ENCODE peak calls at places on chromosomes 5 and 9, in ten cellular contexts. C is pancreas, J is type B pancreatic cell, M is transverse colon, S is PC-3, K is glutamatergic neuron, H is activated B cell treated with CpG ODN at 0.5 μM for 24 hours, O is cardiac fibroblast, W is colonic mucosa, U is AG09309. R is an unnamed sample.
A peak's percentile ranks its signal among the peaks of the same experiment; 100 is the strongest.

GRCh38 chr5:103375863-103376591 is 117.5 kb downstream of the MACIR start:
- DNase-seq in K (no peak), C (no peak), H (no peak), U (no peak), M (no peak), S (peak; percentile 31), J (no peak), O (no peak), W (no peak), R (no peak)

GRCh38 chr5:106680330-106680729 is 990.4 kb downstream of the EFNA5 start:
- DNase-seq in H (no peak), C (no peak), M (no peak), K (no peak), U (no peak), S (no peak), O (peak; percentile 7), W (no peak), J (no peak), R (peak; percentile 0)

GRCh38 chr9:89999534-90000370 is 394.9 kb downstream of the GADD45G start:
- DNase-seq in M (peak; percentile 86), K (no peak), W (peak; percentile 90), H (peak; percentile 37), S (peak; percentile 35), J (no peak), C (peak; percentile 84), U (no peak), O (peak; percentile 1), R (peak; percentile 55)

GRCh38 chr5:68217476-68217984 is 2.0 kb downstream of the PIK3R1 start:
- DNase-seq in C (no peak), J (no peak), H (no peak), O (peak; percentile 34), W (peak; percentile 48), M (no peak), K (no peak), S (no peak), U (no peak), R (peak; percentile 24)

GRCh38 chr9:35510745-35511428 is 21.0 kb downstream of the RUSC2 start:
- DNase-seq in S (peak; percentile 90), K (no peak), M (peak; percentile 59), J (no peak), C (peak; percentile 42), W (peak; percentile 77), O (peak; percentile 97), H (no peak), U (peak; percentile 98), R (peak; percentile 91)

GRCh38 chr5:111706345-111706744 is 50.6 kb downstream of the NREP start:
- DNase-seq in O (no peak), H (no peak), W (no peak), K (no peak), J (no peak), C (no peak), S (no peak), U (no peak), M (no peak), R (no peak)

GRCh38 chr5:172860520-172861443 is 26.7 kb downstream of the ERGIC1 start:
- DNase-seq in H (no peak), O (peak; percentile 85), M (peak; percentile 62), K (no peak), C (peak; percentile 74), W (peak; percentile 63), S (no peak), J (no peak), U (no peak), R (peak; percentile 96)

GRCh38 chr5:134525687-134526482 is 415 bp downstream of the JADE2 start:
- DNase-seq in J (peak; percentile 76), O (peak; percentile 79), W (peak; percentile 71), K (peak; percentile 76), U (no peak), S (peak; percentile 55), M (peak; percentile 76), H (peak; percentile 45), C (peak; percentile 81), R (peak; percentile 84)

GRCh38 chr5:32443145-32443540 is 1.4 kb downstream of the ZFR start:
- DNase-seq in W (no peak), C (no peak), H (no peak), M (no peak), J (no peak), S (peak; percentile 41), K (no peak), U (no peak), O (peak; percentile 51), R (peak; percentile 33)

GRCh38 chr5:59275537-59276276 is 617.8 kb downstream of the PDE4D start:
- DNase-seq in S (no peak), O (peak; percentile 50), M (peak; percentile 61), J (no peak), H (no peak), K (no peak), W (peak; percentile 72), U (no peak), C (no peak), R (peak; percentile 61)

GRCh38 chr9:132169672-132170392 is 8.0 kb downstream of the NTNG2 start:
- DNase-seq in J (no peak), C (peak; percentile 70), O (peak; percentile 57), S (peak; percentile 41), U (no peak), M (peak; percentile 36), W (peak; percentile 26), K (peak; percentile 77), H (peak; percentile 59), R (peak; percentile 60)

GRCh38 chr5:14879985-14880589 is 8.5 kb upstream of the ANKH start:
- DNase-seq in K (no peak), S (no peak), W (no peak), H (no peak), J (no peak), C (no peak), U (no peak), M (no peak), O (peak; percentile 65), R (peak; percentile 25)

GRCh38 chr5:76402251-76402879 is 720 bp upstream of the IQGAP2 start:
- DNase-seq in M (peak; percentile 69), C (peak; percentile 30), H (peak; percentile 31), S (no peak), K (peak; percentile 46), W (peak; percentile 53), O (no peak), J (no peak), U (no peak), R (peak; percentile 11)

DNA sequence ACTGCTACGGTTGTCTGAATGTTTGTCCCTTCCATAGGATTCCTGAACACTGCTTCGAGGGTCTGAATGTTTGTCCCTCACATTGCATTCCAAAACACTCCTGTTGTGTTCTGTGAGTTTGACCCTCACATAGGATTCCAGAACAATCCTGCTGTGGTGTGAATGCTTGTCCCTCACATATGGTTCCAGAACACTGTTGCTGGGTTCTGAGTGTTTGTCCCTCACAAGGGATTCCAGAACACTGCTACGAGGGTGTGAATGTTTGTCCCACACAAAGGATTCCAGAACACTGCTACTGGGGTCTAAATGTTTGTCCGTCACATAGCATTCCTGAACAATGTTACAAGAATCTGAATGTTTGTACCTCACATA is 201.2 kb downstream of the FOXD4L6 start:
- DNase-seq in C (no peak), W (no peak), J (no peak), S (no peak), U (no peak), O (no peak), M (no peak), H (no peak), K (no peak), R (no peak)
- TF ChIP-seq CTCF in C (no peak), W (no peak), J (no peak), S (no peak), U (no peak), O (no peak), M (no peak), H (no peak), K (no peak), R (no peak)

GRCh38 chr5:64323591-64323990 is 157.9 kb downstream of the RNF180 start:
- DNase-seq in W (no peak), H (no peak), M (no peak), C (no peak), K (no peak), J (no peak), S (no peak), U (no peak), O (no peak), R (no peak)

GRCh38 chr5:64315778-64316177 is 150.1 kb downstream of the RNF180 start:
- DNase-seq in K (no peak), C (no peak), J (no peak), H (no peak), O (peak; percentile 12), M (no peak), S (peak; percentile 27), U (no peak), W (no peak), R (peak; percentile 26)

GRCh38 chr5:64312496-64312895 is 146.9 kb downstream of the RNF180 start:
- DNase-seq in W (no peak), H (no peak), M (no peak), J (no peak), O (no peak), K (no peak), C (no peak), U (no peak), S (no peak), R (no peak)

GRCh38 chr5:64318175-64318574 is 152.5 kb downstream of the RNF180 start:
- DNase-seq in M (no peak), O (peak; percentile 15), W (no peak), K (no peak), H (no peak), S (peak; percentile 38), U (no peak), J (no peak), C (no peak), R (peak; percentile 42)
- TF ChIP-seq CTCF in M (no peak), O (no peak), W (no peak), K (no peak), H (no peak), S (no peak), U (no peak), J (no peak), C (no peak), R (no peak)

DNA sequence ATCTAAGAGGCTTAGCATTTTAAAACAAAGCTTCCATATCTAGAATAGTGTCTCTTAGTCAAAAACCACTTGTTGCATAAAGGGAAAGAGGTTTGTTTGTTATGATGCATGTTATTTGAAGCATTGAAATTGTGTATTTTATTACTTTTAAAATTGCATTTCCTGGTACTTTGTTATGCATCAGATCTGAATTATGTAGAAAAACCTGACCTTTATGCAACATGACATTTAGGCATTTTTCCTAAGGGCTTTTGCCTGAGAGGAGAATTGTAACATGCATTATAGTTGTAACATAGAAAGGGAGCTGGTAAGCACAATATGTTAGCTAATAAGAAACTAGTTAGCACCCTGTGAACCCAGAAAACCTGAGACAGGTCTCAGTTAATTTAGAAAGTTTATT is 22.0 kb downstream of the ZNF169 start:
- DNase-seq in C (no peak), J (no peak), M (no peak), O (no peak), K (no peak), S (no peak), U (no peak), H (no peak), W (no peak), R (no peak)
- TF ChIP-seq CTCF in C (no peak), J (no peak), M (no peak), O (no peak), K (no peak), S (no peak), U (no peak), H (no peak), W (no peak), R (no peak)

DNA sequence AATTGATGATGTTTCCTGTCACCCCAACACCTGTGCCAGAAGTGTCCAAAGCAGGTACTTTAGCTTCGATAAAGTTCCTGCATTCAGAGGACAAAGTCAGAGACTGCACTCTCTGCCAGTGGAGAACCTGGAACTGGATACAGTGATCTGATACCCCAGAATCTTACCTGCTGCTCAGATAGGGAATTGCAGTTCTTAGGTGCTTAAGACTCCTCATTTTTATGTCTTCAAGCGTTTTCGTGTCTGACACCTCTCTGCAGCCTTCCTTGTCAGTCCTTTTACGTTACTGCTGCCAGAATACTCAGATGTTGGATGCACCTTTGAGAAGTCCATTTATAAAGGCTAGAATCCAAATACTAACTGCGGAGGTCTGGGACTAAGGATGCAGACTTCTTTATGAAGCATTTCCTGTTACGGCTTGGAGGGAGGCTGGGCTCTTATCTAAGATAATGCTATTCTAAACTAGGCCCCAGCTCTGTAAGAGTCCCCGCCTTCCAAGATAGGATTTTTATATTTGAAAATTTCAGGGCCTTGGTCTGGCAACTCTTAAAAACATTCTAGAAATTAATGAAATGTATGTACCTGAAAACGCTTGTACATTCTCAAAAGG is 1.9 kb downstream of the ISOC1 start:
- DNase-seq in U (no peak), O (peak; percentile 15), S (peak; percentile 31), K (no peak), J (no peak), M (no peak), H (no peak), W (peak; percentile 19), C (no peak), R (peak; percentile 34)
- TF ChIP-seq CTCF in U (no peak), O (no peak), S (peak; percentile 27), K (no peak), J (peak; percentile 32), M (no peak), H (no peak), W (no peak), C (no peak), R (no peak)

R was measured in MCF 10A.